ENCODE peak calls at places on chromosomes 7 and 10, in eight cellular contexts. One of them, this sample, is unnamed.

GRCh38 chr7:132580277-132580676 is 4.0 kb upstream of the PLXNA4 start:
- DNase-seq in SW 1271: peak
- DNase-seq in foreskin keratinocyte: no peak
- DNase-seq in AG10803: no peak
- DNase-seq in left ventricle myocardium inferior: no peak
- DNase-seq in choroid plexus epithelial cell: peak
- DNase-seq in AG08396: no peak
- DNase-seq in mesothelial cell of epicardium: no peak
- DNase-seq in this sample: no peak

GRCh38 chr10:30158325-30158960 is 99.1 kb upstream of the JCAD start:
- DNase-seq in SW 1271: no peak
- DNase-seq in mesothelial cell of epicardium: no peak
- DNase-seq in AG10803: no peak
- DNase-seq in choroid plexus epithelial cell: peak
- DNase-seq in foreskin keratinocyte: no peak
- DNase-seq in left ventricle myocardium inferior: no peak
- DNase-seq in AG08396: no peak
- DNase-seq in this sample: no peak

GRCh38 chr7:48158404-48158803 is 12.9 kb upstream of the ABCA13 start:
- DNase-seq in left ventricle myocardium inferior: no peak
- DNase-seq in SW 1271: no peak
- DNase-seq in AG08396: peak
- DNase-seq in mesothelial cell of epicardium: no peak
- DNase-seq in AG10803: peak
- DNase-seq in choroid plexus epithelial cell: peak
- DNase-seq in foreskin keratinocyte: no peak
- DNase-seq in this sample: no peak

GRCh38 chr10:22606164-22606614 is 108.2 kb downstream of the PIP4K2A start:
- DNase-seq in AG08396: no peak
- DNase-seq in SW 1271: no peak
- DNase-seq in left ventricle myocardium inferior: no peak
- DNase-seq in AG10803: peak
- DNase-seq in choroid plexus epithelial cell: peak
- DNase-seq in foreskin keratinocyte: no peak
- DNase-seq in mesothelial cell of epicardium: no peak
- DNase-seq in this sample: no peak

GRCh38 chr7:41010967-41011366 is 691.9 kb downstream of the INHBA start:
- DNase-seq in choroid plexus epithelial cell: no peak
- DNase-seq in left ventricle myocardium inferior: no peak
- DNase-seq in SW 1271: no peak
- DNase-seq in AG10803: peak
- DNase-seq in foreskin keratinocyte: no peak
- DNase-seq in AG08396: peak
- DNase-seq in mesothelial cell of epicardium: no peak
- DNase-seq in this sample: no peak

GRCh38 chr10:11849272-11849671 is 26.1 kb downstream of the PROSER2 start:
- DNase-seq in foreskin keratinocyte: no peak
- DNase-seq in AG10803: no peak
- DNase-seq in mesothelial cell of epicardium: no peak
- DNase-seq in left ventricle myocardium inferior: no peak
- DNase-seq in choroid plexus epithelial cell: no peak
- DNase-seq in SW 1271: no peak
- DNase-seq in AG08396: no peak
- DNase-seq in this sample: no peak

GRCh38 chr7:16708980-16709379 is 44.6 kb upstream of the TSPAN13 start:
- DNase-seq in choroid plexus epithelial cell: peak
- DNase-seq in AG08396: peak
- DNase-seq in SW 1271: peak
- DNase-seq in left ventricle myocardium inferior: no peak
- DNase-seq in foreskin keratinocyte: no peak
- DNase-seq in mesothelial cell of epicardium: no peak
- DNase-seq in AG10803: peak
- DNase-seq in this sample: no peak

GRCh38 chr10:116899626-116900025 is 50.3 kb downstream of the ENO4 start:
- DNase-seq in SW 1271: no peak
- DNase-seq in choroid plexus epithelial cell: no peak
- DNase-seq in left ventricle myocardium inferior: no peak
- DNase-seq in foreskin keratinocyte: no peak
- DNase-seq in AG10803: no peak
- DNase-seq in mesothelial cell of epicardium: no peak
- DNase-seq in AG08396: no peak
- DNase-seq in this sample: no peak

GRCh38 chr10:124717911-124718734 is 26.1 kb downstream of the FAM53B start:
- DNase-seq in AG10803: no peak
- DNase-seq in choroid plexus epithelial cell: no peak
- DNase-seq in AG08396: no peak
- DNase-seq in left ventricle myocardium inferior: no peak
- DNase-seq in foreskin keratinocyte: no peak
- DNase-seq in SW 1271: no peak
- DNase-seq in mesothelial cell of epicardium: no peak
- DNase-seq in this sample: no peak

GRCh38 chr10:90136731-90137316 is 435.4 kb downstream of the KIF20B start:
- DNase-seq in AG10803: no peak
- DNase-seq in SW 1271: no peak
- DNase-seq in left ventricle myocardium inferior: no peak
- DNase-seq in foreskin keratinocyte: no peak
- DNase-seq in mesothelial cell of epicardium: no peak
- DNase-seq in AG08396: no peak
- DNase-seq in choroid plexus epithelial cell: peak
- DNase-seq in this sample: no peak

GRCh38 chr7:19470031-19470430 is 238.8 kb downstream of the POLR1F start:
- DNase-seq in mesothelial cell of epicardium: no peak
- DNase-seq in choroid plexus epithelial cell: peak
- DNase-seq in foreskin keratinocyte: no peak
- DNase-seq in SW 1271: no peak
- DNase-seq in AG10803: no peak
- DNase-seq in AG08396: no peak
- DNase-seq in left ventricle myocardium inferior: no peak
- DNase-seq in this sample: no peak

GRCh38 chr7:47788083-47788482 is 160.2 kb downstream of the PKD1L1 start:
- DNase-seq in AG08396: no peak
- DNase-seq in AG10803: no peak
- DNase-seq in mesothelial cell of epicardium: peak
- DNase-seq in SW 1271: no peak
- DNase-seq in foreskin keratinocyte: no peak
- DNase-seq in choroid plexus epithelial cell: no peak
- DNase-seq in left ventricle myocardium inferior: no peak
- DNase-seq in this sample: no peak

GRCh38 chr10:4151466-4151865 is 366.5 kb upstream of the KLF6 start:
- DNase-seq in foreskin keratinocyte: no peak
- DNase-seq in AG08396: no peak
- DNase-seq in SW 1271: no peak
- DNase-seq in AG10803: no peak
- DNase-seq in mesothelial cell of epicardium: no peak
- DNase-seq in left ventricle myocardium inferior: no peak
- DNase-seq in choroid plexus epithelial cell: peak
- DNase-seq in this sample: no peak

GRCh38 chr7:45700556-45700955 is 126.4 kb downstream of the ADCY1 start:
- DNase-seq in AG10803: no peak
- DNase-seq in left ventricle myocardium inferior: peak
- DNase-seq in AG08396: no peak
- DNase-seq in SW 1271: no peak
- DNase-seq in choroid plexus epithelial cell: peak
- DNase-seq in foreskin keratinocyte: no peak
- DNase-seq in mesothelial cell of epicardium: peak
- DNase-seq in this sample: no peak

GRCh38 chr7:34900891-34901493 is 136.3 kb downstream of the DPY19L1 start:
- DNase-seq in AG08396: no peak
- DNase-seq in choroid plexus epithelial cell: peak
- DNase-seq in AG10803: no peak
- DNase-seq in foreskin keratinocyte: no peak
- DNase-seq in left ventricle myocardium inferior: peak
- DNase-seq in SW 1271: no peak
- DNase-seq in mesothelial cell of epicardium: no peak
- DNase-seq in this sample: no peak

GRCh38 chr7:140212100-140212881 is 35.5 kb upstream of the KDM7A start:
- DNase-seq in SW 1271: no peak
- DNase-seq in AG10803: no peak
- DNase-seq in choroid plexus epithelial cell: no peak
- DNase-seq in left ventricle myocardium inferior: no peak
- DNase-seq in mesothelial cell of epicardium: no peak
- DNase-seq in foreskin keratinocyte: peak
- DNase-seq in AG08396: no peak
- DNase-seq in this sample: no peak

GRCh38 chr10:103451091-103451801 is 924 bp downstream of the CALHM2 start:
- DNase-seq in AG08396: peak
- DNase-seq in SW 1271: peak
- DNase-seq in foreskin keratinocyte: no peak
- DNase-seq in mesothelial cell of epicardium: no peak
- DNase-seq in AG10803: peak
- DNase-seq in choroid plexus epithelial cell: peak
- DNase-seq in left ventricle myocardium inferior: peak
- DNase-seq in this sample: no peak

GRCh38 chr10:9579110-9579705 is 1438.5 kb upstream of the CELF2 start:
- DNase-seq in mesothelial cell of epicardium: no peak
- DNase-seq in AG10803: no peak
- DNase-seq in foreskin keratinocyte: no peak
- DNase-seq in AG08396: no peak
- DNase-seq in left ventricle myocardium inferior: no peak
- DNase-seq in choroid plexus epithelial cell: no peak
- DNase-seq in SW 1271: no peak
- DNase-seq in this sample: no peak

GRCh38 chr10:74079028-74079913 is 71.4 kb downstream of the AP3M1 start:
- DNase-seq in SW 1271: peak
- DNase-seq in AG10803: peak
- DNase-seq in foreskin keratinocyte: no peak
- DNase-seq in AG08396: no peak
- DNase-seq in choroid plexus epithelial cell: peak
- DNase-seq in mesothelial cell of epicardium: no peak
- DNase-seq in left ventricle myocardium inferior: no peak
- DNase-seq in this sample: no peak

GRCh38 chr10:43479275-43479674 is 42.4 kb downstream of the ZNF487 start:
- DNase-seq in AG10803: peak
- DNase-seq in choroid plexus epithelial cell: peak
- DNase-seq in AG08396: peak
- DNase-seq in mesothelial cell of epicardium: no peak
- DNase-seq in foreskin keratinocyte: no peak
- DNase-seq in SW 1271: no peak
- DNase-seq in left ventricle myocardium inferior: no peak
- DNase-seq in this sample: no peak

GRCh38 chr10:55500931-55501559 is 700.0 kb upstream of the PCDH15 start:
- DNase-seq in mesothelial cell of epicardium: peak
- DNase-seq in AG08396: no peak
- DNase-seq in left ventricle myocardium inferior: no peak
- DNase-seq in AG10803: peak
- DNase-seq in SW 1271: peak
- DNase-seq in foreskin keratinocyte: peak
- DNase-seq in choroid plexus epithelial cell: peak
- DNase-seq in this sample: no peak

GRCh38 chr10:43233601-43234430 is 33.0 kb downstream of the RASGEF1A start:
- DNase-seq in left ventricle myocardium inferior: no peak
- DNase-seq in AG08396: no peak
- DNase-seq in mesothelial cell of epicardium: peak
- DNase-seq in SW 1271: no peak
- DNase-seq in AG10803: no peak
- DNase-seq in choroid plexus epithelial cell: no peak
- DNase-seq in foreskin keratinocyte: no peak
- DNase-seq in this sample: no peak

GRCh38 chr10:92238586-92239098 is 52.2 kb downstream of the CPEB3 start:
- DNase-seq in AG08396: peak
- DNase-seq in foreskin keratinocyte: peak
- DNase-seq in choroid plexus epithelial cell: peak
- DNase-seq in AG10803: peak
- DNase-seq in SW 1271: peak
- DNase-seq in mesothelial cell of epicardium: no peak
- DNase-seq in left ventricle myocardium inferior: no peak
- DNase-seq in this sample: no peak

GRCh38 chr7:127146746-127147536 is 105.8 kb downstream of the GRM8 start:
- DNase-seq in left ventricle myocardium inferior: no peak
- DNase-seq in foreskin keratinocyte: no peak
- DNase-seq in mesothelial cell of epicardium: no peak
- DNase-seq in AG08396: no peak
- DNase-seq in AG10803: no peak
- DNase-seq in SW 1271: no peak
- DNase-seq in choroid plexus epithelial cell: no peak
- DNase-seq in this sample: no peak

GRCh38 chr10:100730739-100731602 is 14.4 kb upstream of the PAX2 start:
- DNase-seq in foreskin keratinocyte: no peak
- DNase-seq in choroid plexus epithelial cell: peak
- DNase-seq in left ventricle myocardium inferior: no peak
- DNase-seq in mesothelial cell of epicardium: no peak
- DNase-seq in SW 1271: no peak
- DNase-seq in AG08396: no peak
- DNase-seq in AG10803: peak
- DNase-seq in this sample: no peak